ENCODE peak calls at places on chromosomes 6 and 20, in four cellular contexts. T is SK-N-SH, J is HepG2, Y is K562. S is an unnamed sample.

GRCh38 chr6:21800948-21801438 is 207.4 kb downstream of the SOX4 start:
- DNase-seq in Y (no peak), J (peak; percentile 39), T (no peak), S (no peak)

GRCh38 chr6:42260972-42261371 is 43.3 kb upstream of the MRPS10 start:
- DNase-seq in T (peak; percentile 83), Y (peak; percentile 80), J (no peak), S (peak; percentile 79)

GRCh38 chr6:87333591-87334181 is 4.6 kb upstream of the GJB7 start:
- DNase-seq in J (no peak), Y (no peak), T (no peak), S (no peak)

GRCh38 chr6:138815797-138816528 is 20.1 kb downstream of the ECT2L start:
- DNase-seq in Y (peak; percentile 54), T (peak; percentile 56), J (peak; percentile 70), S (no peak)

GRCh38 chr6:15770347-15771143 is 107.7 kb upstream of the DTNBP1 start:
- DNase-seq in J (no peak), T (no peak), Y (peak; percentile 28), S (no peak)

GRCh38 chr6:152309648-152310047 is 327.5 kb downstream of the SYNE1 start:
- DNase-seq in J (no peak), Y (no peak), T (no peak), S (no peak)

GRCh38 chr20:57498425-57499400 is 26.2 kb downstream of the CTCFL start:
- DNase-seq in J (no peak), T (peak; percentile 60), Y (no peak), S (peak; percentile 54)

GRCh38 chr6:79724816-79725215 is 93.7 kb downstream of the SH3BGRL2 start:
- DNase-seq in T (peak; percentile 8), Y (no peak), J (no peak), S (no peak)

GRCh38 chr20:51387125-51387865 is 155.2 kb downstream of the NFATC2 start:
- DNase-seq in J (no peak), Y (no peak), T (no peak), S (peak; percentile 48)

GRCh38 chr20:51384854-51385253 is 157.7 kb downstream of the NFATC2 start:
- DNase-seq in T (no peak), Y (no peak), J (no peak), S (no peak)

GRCh38 chr20:51386586-51386985 is 155.9 kb downstream of the NFATC2 start:
- DNase-seq in J (no peak), Y (no peak), T (no peak), S (no peak)

GRCh38 chr20:51383891-51384510 is 158.5 kb downstream of the NFATC2 start:
- DNase-seq in T (no peak), J (no peak), Y (no peak), S (no peak)

GRCh38 chr20:51385941-51386530 is 156.5 kb downstream of the NFATC2 start:
- DNase-seq in T (peak; percentile 56), Y (peak; percentile 43), J (peak; percentile 53), S (peak; percentile 53)
- TF ChIP-seq FOXJ3 in T (no peak), Y (no peak), J (no peak), S (no peak)

GRCh38 chr6:36515844-36516243 is 31.4 kb downstream of the STK38 start:
- DNase-seq in J (no peak), T (no peak), Y (no peak), S (no peak)
- TF ChIP-seq FOXJ3 in J (no peak), T (no peak), Y (no peak), S (no peak)

DNA sequence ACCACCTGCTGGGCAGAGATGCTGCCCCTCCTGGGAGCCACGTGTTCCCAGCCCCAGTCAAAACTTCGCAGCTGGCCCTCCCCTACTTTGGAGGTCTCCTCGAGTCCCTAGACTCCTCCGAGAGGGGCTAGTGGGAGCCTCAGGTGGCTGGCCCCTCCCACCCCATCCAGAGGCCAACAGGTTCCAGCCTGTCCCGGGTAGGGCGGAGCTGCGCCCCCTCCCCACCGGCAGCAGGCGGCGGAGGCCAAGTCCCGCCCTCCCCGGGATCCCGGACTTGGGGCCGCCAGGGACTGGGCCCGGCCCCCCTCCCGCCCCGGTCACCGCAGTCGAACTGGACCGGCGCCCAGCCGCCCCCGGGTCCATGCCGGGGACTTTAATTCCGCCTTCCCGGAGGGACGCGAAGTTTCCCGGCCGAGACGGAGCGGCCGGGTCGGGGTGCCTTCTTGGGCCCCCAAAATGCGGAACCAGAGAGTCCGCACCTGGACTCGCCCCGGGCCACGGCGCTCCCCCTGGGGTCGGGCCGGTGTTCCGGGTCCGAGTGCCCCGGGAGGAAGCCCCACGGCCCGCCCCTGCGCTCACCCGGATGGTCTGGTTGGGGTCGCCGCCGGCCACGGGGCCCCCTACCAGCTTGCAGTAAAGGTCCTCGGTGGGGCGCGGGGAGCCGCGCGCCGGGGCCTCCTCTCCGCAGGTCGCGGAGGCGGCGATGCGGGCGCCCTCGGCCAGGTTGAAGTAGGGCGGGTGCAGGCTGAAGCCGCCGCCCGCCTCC is 559 bp downstream of the LAMA5 start:
- DNase-seq in J (peak; percentile 61), T (peak; percentile 82), Y (peak; percentile 83), S (peak; percentile 87)
- TF ChIP-seq FOXJ3 in J (no peak), T (no peak), Y (no peak), S (no peak)

DNA sequence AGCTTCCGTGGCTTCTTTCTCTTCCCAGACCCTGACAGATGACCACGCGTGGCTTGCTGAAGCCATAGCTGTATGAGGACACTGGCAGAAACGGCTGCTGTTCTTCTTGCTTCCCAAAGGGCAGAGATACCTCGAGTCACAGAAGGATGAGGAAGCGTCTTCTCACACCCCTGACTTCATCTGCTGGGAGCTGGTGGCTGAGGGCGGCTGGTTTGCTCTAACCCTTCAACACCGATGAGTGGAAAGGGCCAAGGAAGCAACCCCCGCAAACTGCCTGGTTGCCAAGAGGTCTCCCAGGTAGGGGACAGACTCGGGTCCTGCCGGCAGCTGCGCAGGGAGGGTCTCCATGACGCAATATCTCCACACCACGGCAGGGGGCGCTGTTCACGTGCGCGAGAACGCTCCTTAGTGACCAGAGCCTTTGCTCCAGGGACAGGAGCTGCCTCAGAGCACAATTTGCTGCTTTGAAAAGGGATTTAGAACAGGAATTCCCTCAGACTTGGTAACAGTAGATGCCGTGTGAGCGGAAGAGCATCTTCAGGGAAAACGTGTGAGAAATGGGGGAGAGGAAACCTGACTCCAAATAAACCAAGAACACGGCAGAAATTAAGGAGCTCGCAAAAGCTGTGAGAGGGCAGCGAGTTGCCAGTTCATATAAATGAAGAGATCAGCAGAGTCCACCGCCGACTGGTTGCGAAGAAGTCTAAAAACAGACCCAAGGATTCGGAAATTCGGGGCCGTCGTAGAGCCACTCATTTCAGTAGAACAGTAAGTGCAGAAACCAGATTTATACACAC is 80.2 kb downstream of the ERMARD start:
- DNase-seq in J (peak; percentile 60), T (peak; percentile 88), Y (peak; percentile 82), S (peak; percentile 91)
- TF ChIP-seq FOXJ3 in J (no peak), T (no peak), Y (no peak), S (no peak)

GRCh38 chr6:34680802-34681515 is 15.6 kb downstream of the ILRUN start:
- DNase-seq in T (no peak), Y (peak; percentile 43), J (no peak), S (no peak)
- TF ChIP-seq FOXJ3 in T (no peak), Y (no peak), J (no peak), S (no peak)

GRCh38 chr20:3935295-3935955 is 46.2 kb downstream of the PANK2 start:
- DNase-seq in J (no peak), T (no peak), Y (no peak), S (no peak)
- TF ChIP-seq FOXJ3 in J (no peak), T (no peak), Y (no peak), S (no peak)

GRCh38 chr6:168440520-168441433 is at the start of gene SMOC2:
- DNase-seq in Y (no peak), J (no peak), T (peak; percentile 82), S (peak; percentile 44)
- TF ChIP-seq FOXJ3 in Y (no peak), J (no peak), T (no peak), S (no peak)

GRCh38 chr6:27237089-27237723 is 10.3 kb upstream of the PRSS16 start:
- DNase-seq in J (peak; percentile 27), Y (peak; percentile 76), T (no peak), S (peak; percentile 80)
- TF ChIP-seq FOXJ3 in J (no peak), Y (no peak), T (no peak), S (no peak)